ENCODE peak calls at places on chromosomes 6 and 20, in five cellular contexts. R, X, Z, B and I are unnamed samples.

GRCh38 chr20:52340036-52340634 is 148.6 kb upstream of the ZFP64 start:
- DNase-seq in X (no peak), B (no peak), R (no peak), Z (no peak), I (no peak)

GRCh38 chr6:99334526-99335127 is 14.8 kb downstream of the FAXC start:
- DNase-seq in Z (peak; percentile 35), R (no peak), B (no peak), X (peak; percentile 44), I (no peak)

GRCh38 chr6:15504040-15504491 is 158.8 kb downstream of the DTNBP1 start:
- DNase-seq in R (peak; percentile 22), Z (no peak), X (no peak), B (no peak), I (peak; percentile 43)

GRCh38 chr6:10412165-10412947 is 2.5 kb downstream of the TFAP2A start:
- DNase-seq in X (peak; percentile 79), R (no peak), B (no peak), Z (peak; percentile 85), I (peak; percentile 87)

GRCh38 chr20:47915495-47915894 is 130.2 kb upstream of the SULF2 start:
- DNase-seq in B (no peak), X (no peak), R (no peak), Z (no peak), I (no peak)

GRCh38 chr20:56343861-56344381 is 14.9 kb upstream of the FAM210B start:
- DNase-seq in Z (no peak), R (no peak), B (peak; percentile 25), X (no peak), I (no peak)

GRCh38 chr20:55888655-55889054 is 116.7 kb downstream of the CBLN4 start:
- DNase-seq in X (no peak), B (no peak), Z (no peak), R (no peak), I (no peak)

GRCh38 chr6:39280247-39280731 is 33.9 kb downstream of the KCNK17 start:
- DNase-seq in Z (peak; percentile 7), X (no peak), R (no peak), B (no peak), I (no peak)

GRCh38 chr6:140711019-140711613 is 1336.7 kb upstream of the CITED2 start:
- DNase-seq in X (no peak), R (no peak), B (no peak), Z (no peak), I (no peak)

GRCh38 chr6:121436172-121436965 is 923 bp downstream of the GJA1 start:
- DNase-seq in B (no peak), Z (no peak), R (no peak), X (no peak), I (no peak)

GRCh38 chr6:69917834-69918233 is 51.5 kb downstream of the COL19A1 start:
- DNase-seq in B (no peak), Z (peak; percentile 65), X (no peak), R (no peak), I (no peak)

GRCh38 chr20:1858859-1859258 is 36.3 kb upstream of the SIRPA start:
- DNase-seq in Z (no peak), X (no peak), R (no peak), B (no peak), I (no peak)

GRCh38 chr6:35417979-35418661 is 34.0 kb upstream of the FANCE start:
- DNase-seq in X (no peak), Z (peak; percentile 40), B (no peak), R (no peak), I (no peak)

GRCh38 chr6:39169448-39170344 is 54.7 kb upstream of the SAYSD1 start:
- DNase-seq in X (no peak), B (no peak), R (no peak), Z (no peak), I (peak; percentile 64)

GRCh38 chr20:63951398-63952209 is 4.6 kb downstream of the UCKL1 start:
- DNase-seq in X (no peak), B (no peak), R (no peak), Z (no peak), I (no peak)

GRCh38 chr6:44527961-44528644 is 140.6 kb downstream of the CDC5L start:
- DNase-seq in R (no peak), X (no peak), Z (no peak), B (no peak), I (no peak)

GRCh38 chr6:169859978-169860703 is 108.7 kb downstream of the ERMARD start:
- DNase-seq in Z (no peak), X (no peak), R (no peak), B (no peak), I (peak; percentile 1)

GRCh38 chr6:82712826-82713225 is 349.2 kb downstream of the TPBG start:
- DNase-seq in R (no peak), B (no peak), Z (no peak), X (no peak), I (no peak)

GRCh38 chr20:10177326-10177725 is 41.3 kb upstream of the SNAP25 start:
- DNase-seq in R (no peak), X (no peak), B (no peak), Z (peak; percentile 30), I (no peak)

GRCh38 chr6:1987640-1988039 is 257.8 kb downstream of the GMDS start:
- DNase-seq in X (no peak), B (no peak), Z (peak; percentile 76), R (no peak), I (no peak)

GRCh38 chr6:168025831-168026325 is 28.4 kb downstream of the KIF25 start:
- DNase-seq in R (no peak), X (no peak), Z (no peak), B (no peak), I (peak; percentile 15)

GRCh38 chr6:132715204-132715603 is 1.3 kb upstream of the VNN1 start:
- DNase-seq in B (no peak), Z (peak; percentile 45), X (no peak), R (no peak), I (no peak)

GRCh38 chr6:5996701-5997419 is 9.9 kb downstream of the NRN1 start:
- DNase-seq in X (peak; percentile 37), R (no peak), Z (no peak), B (no peak), I (no peak)

GRCh38 chr6:27293436-27294152 is 18.5 kb downstream of the POM121L2 start:
- DNase-seq in X (peak; percentile 61), Z (peak; percentile 62), B (no peak), R (no peak), I (no peak)

GRCh38 chr6:146913842-146914562 is 290.2 kb upstream of the STXBP5 start:
- DNase-seq in B (no peak), X (no peak), R (peak; percentile 57), Z (peak; percentile 99), I (peak; percentile 79)